ENCODE peak calls at places on chromosomes 3 and 15, in seven cellular contexts. F is cardiac fibroblast, Z is esophagus muscularis mucosa, N is progenitor cell of endocrine pancreas, K is H9, V is fibroblast of mammary gland, U is foreskin keratinocyte. P is an unnamed sample.

GRCh38 chr3:160400631-160401150 is 1.2 kb downstream of the SMC4 start:
- DNase-seq in F (no peak), Z (no peak), N (peak; percentile 32), K (no peak), V (no peak), U (no peak), P (no peak)

GRCh38 chr3:143220745-143221144 is 101.2 kb downstream of the CHST2 start:
- DNase-seq in F (no peak), Z (peak; percentile 26), N (no peak), K (no peak), V (no peak), U (no peak), P (no peak)

GRCh38 chr3:157354254-157354653 is 82.4 kb upstream of the PTX3 start:
- DNase-seq in F (no peak), Z (no peak), N (no peak), K (no peak), V (no peak), U (no peak), P (no peak)

GRCh38 chr3:155031191-155031590 is 48.9 kb upstream of the MME start:
- DNase-seq in F (peak; percentile 64), Z (no peak), N (no peak), K (no peak), V (peak; percentile 64), U (no peak), P (no peak)

GRCh38 chr15:50148362-50148963 is 29.4 kb upstream of the ATP8B4 start:
- DNase-seq in F (peak; percentile 74), Z (no peak), N (no peak), K (peak; percentile 76), V (peak; percentile 72), U (no peak), P (peak; percentile 76)

GRCh38 chr15:83655237-83655616 is 1.3 kb downstream of the ADAMTSL3 start:
- DNase-seq in F (no peak), Z (peak; percentile 74), N (no peak), K (no peak), V (no peak), U (no peak), P (no peak)

GRCh38 chr3:55175423-55175822 is 247.6 kb upstream of the LRTM1 start:
- DNase-seq in F (no peak), Z (no peak), N (no peak), K (no peak), V (no peak), U (no peak), P (no peak)

GRCh38 chr15:36954486-36954885 is 145.9 kb downstream of the MEIS2 start:
- DNase-seq in F (peak; percentile 32), Z (no peak), N (no peak), K (no peak), V (peak; percentile 56), U (no peak), P (peak; percentile 20)

GRCh38 chr15:96273317-96274086 is 57.0 kb upstream of the NR2F2 start:
- DNase-seq in F (peak; percentile 97), Z (peak; percentile 79), N (no peak), K (no peak), V (peak; percentile 100), U (peak; percentile 100), P (peak; percentile 99)

GRCh38 chr3:72130565-72130964 is 345.6 kb upstream of the PROK2 start:
- DNase-seq in F (no peak), Z (no peak), N (no peak), K (no peak), V (no peak), U (no peak), P (no peak)

GRCh38 chr3:196991581-196992460 is 23.2 kb upstream of the PIGZ start:
- DNase-seq in F (no peak), Z (no peak), N (no peak), K (peak; percentile 40), V (no peak), U (no peak), P (no peak)

GRCh38 chr15:68368731-68369435 is 63.1 kb downstream of the ITGA11 start:
- DNase-seq in F (peak; percentile 64), Z (no peak), N (no peak), K (no peak), V (peak; percentile 31), U (no peak), P (no peak)

GRCh38 chr3:100097919-100098896 is 16.1 kb downstream of the FILIP1L start:
- DNase-seq in F (no peak), Z (no peak), N (no peak), K (no peak), V (no peak), U (no peak), P (no peak)

GRCh38 chr3:37456270-37456708 is 281.9 kb upstream of the LRRFIP2 start:
- DNase-seq in F (peak; percentile 61), Z (peak; percentile 94), N (no peak), K (no peak), V (peak; percentile 11), U (no peak), P (no peak)

GRCh38 chr3:178084938-178085816 is 451.1 kb upstream of the KCNMB2 start:
- DNase-seq in F (peak; percentile 78), Z (peak; percentile 93), N (peak; percentile 24), K (peak; percentile 83), V (peak; percentile 70), U (no peak), P (no peak)

GRCh38 chr3:30696403-30696819 is 90.0 kb downstream of the TGFBR2 start:
- DNase-seq in F (no peak), Z (no peak), N (no peak), K (no peak), V (no peak), U (no peak), P (no peak)

GRCh38 chr3:107543666-107544065 is 20.9 kb downstream of the BBX start:
- DNase-seq in F (peak; percentile 29), Z (no peak), N (no peak), K (no peak), V (peak; percentile 31), U (no peak), P (no peak)

GRCh38 chr3:28699283-28699682 is 350.7 kb upstream of the AZI2 start:
- DNase-seq in F (no peak), Z (no peak), N (no peak), K (no peak), V (no peak), U (peak; percentile 18), P (no peak)

GRCh38 chr3:72265661-72266370 is 480.9 kb upstream of the PROK2 start:
- DNase-seq in F (no peak), Z (no peak), N (no peak), K (no peak), V (no peak), U (no peak), P (no peak)

GRCh38 chr3:171503817-171504216 is 43.6 kb upstream of the TNIK start:
- DNase-seq in F (no peak), Z (no peak), N (no peak), K (no peak), V (no peak), U (peak; percentile 32), P (no peak)

GRCh38 chr3:171494457-171495109 is 34.4 kb upstream of the TNIK start:
- DNase-seq in F (no peak), Z (no peak), N (no peak), K (no peak), V (no peak), U (no peak), P (no peak)

GRCh38 chr3:171495413-171495812 is 35.2 kb upstream of the TNIK start:
- DNase-seq in F (no peak), Z (no peak), N (no peak), K (no peak), V (no peak), U (no peak), P (no peak)

GRCh38 chr3:171497546-171497945 is 37.3 kb upstream of the TNIK start:
- DNase-seq in F (no peak), Z (no peak), N (no peak), K (no peak), V (no peak), U (no peak), P (no peak)

GRCh38 chr3:171498921-171499320 is 38.7 kb upstream of the TNIK start:
- DNase-seq in F (no peak), Z (no peak), N (no peak), K (no peak), V (no peak), U (no peak), P (no peak)
- TF ChIP-seq CTCF in F (no peak), Z (no peak), N (no peak), K (no peak), V (no peak), U (no peak), P (no peak)

GRCh38 chr3:10299679-10300078 is 6.9 kb upstream of the GHRL start:
- DNase-seq in F (no peak), Z (no peak), N (no peak), K (no peak), V (peak; percentile 40), U (no peak), P (no peak)

GRCh38 chr3:10300087-10300486 is 7.3 kb upstream of the GHRL start:
- DNase-seq in F (no peak), Z (no peak), N (no peak), K (no peak), V (no peak), U (no peak), P (no peak)

GRCh38 chr3:10303105-10303504 is 10.4 kb upstream of the GHRL start:
- DNase-seq in F (no peak), Z (no peak), N (no peak), K (no peak), V (no peak), U (no peak), P (no peak)

GRCh38 chr3:10303785-10304184 is 11.0 kb upstream of the GHRL start:
- DNase-seq in F (no peak), Z (no peak), N (no peak), K (no peak), V (no peak), U (no peak), P (no peak)

DNA sequence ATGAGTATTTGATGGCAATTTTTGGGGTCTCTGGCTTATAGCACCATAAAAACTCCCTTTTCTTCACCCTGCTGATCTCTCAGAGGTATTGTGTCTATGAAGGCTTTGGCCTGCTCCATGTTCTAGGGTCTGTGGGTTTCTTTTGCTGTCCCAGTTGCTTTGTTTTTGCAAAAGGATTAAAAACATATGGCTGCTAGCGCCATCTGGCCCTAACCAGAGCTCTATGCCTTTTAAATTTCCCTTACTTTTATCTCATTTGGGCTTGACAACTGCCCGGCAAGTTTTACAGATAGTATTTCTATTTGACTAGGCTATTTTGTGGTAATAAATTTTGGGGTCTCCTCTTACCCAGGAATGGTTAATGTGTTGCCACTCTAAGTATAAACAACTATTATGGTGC is 6.4 kb upstream of the GHRL start:
- DNase-seq in F (no peak), Z (no peak), N (no peak), K (no peak), V (peak; percentile 38), U (no peak), P (no peak)
- TF ChIP-seq CTCF in F (no peak), Z (no peak), N (no peak), K (peak; percentile 35), V (peak; percentile 1), U (peak; percentile 28), P (no peak)

DNA sequence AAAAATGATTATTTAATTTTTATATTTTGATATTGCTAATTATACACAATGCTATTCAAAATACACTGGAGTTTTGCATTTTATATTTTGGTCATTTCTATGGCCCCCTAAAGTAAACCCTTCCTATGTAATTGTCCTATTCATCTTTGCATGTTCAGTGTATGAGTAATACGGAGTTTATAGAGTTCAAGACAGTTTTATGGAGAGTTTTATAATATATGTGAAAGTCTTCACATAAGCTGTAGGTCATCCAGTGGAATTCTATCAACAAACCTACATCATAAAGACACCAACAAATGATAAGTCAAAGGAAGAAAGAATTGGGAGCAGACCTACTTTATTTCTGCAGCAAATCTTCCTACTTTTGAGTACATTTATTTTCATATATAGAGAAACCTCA is 1200.4 kb upstream of the EPHA6 start:
- DNase-seq in F (no peak), Z (no peak), N (no peak), K (no peak), V (no peak), U (no peak), P (no peak)
- TF ChIP-seq CTCF in F (no peak), Z (no peak), N (no peak), K (no peak), V (no peak), U (no peak), P (no peak)

GRCh38 chr3:112293368-112294321 is at the start of gene SLC9C1:
- DNase-seq in F (peak; percentile 91), Z (no peak), N (no peak), K (peak; percentile 67), V (peak; percentile 80), U (peak; percentile 39), P (peak; percentile 53)
- TF ChIP-seq CTCF in F (peak; percentile 63), Z (peak; percentile 50), N (peak; percentile 77), K (peak; percentile 84), V (peak; percentile 77), U (peak; percentile 84), P (peak; percentile 79)

P was measured in HFFc6.